ENCODE peak calls at places on chromosomes 5 and 9, in four cellular contexts. R is naive thymus-derived CD4-positive, alpha-beta T cell; I is psoas muscle; L is NT2/D1. S is an unnamed sample.

GRCh38 chr9:93532121-93532520 is 44.3 kb upstream of the PHF2 start:
- DNase-seq in R (no peak), I (no peak), L (no peak), S (no peak)

GRCh38 chr9:8259028-8259427 is 459.4 kb upstream of the DMAC1 start:
- DNase-seq in R (no peak), I (no peak), L (no peak), S (no peak)

GRCh38 chr9:24516463-24516862 is 29.2 kb downstream of the IZUMO3 start:
- DNase-seq in R (no peak), I (no peak), L (no peak), S (no peak)

GRCh38 chr9:134571326-134571871 is 70.2 kb upstream of the COL5A1 start:
- DNase-seq in R (no peak), I (no peak), L (no peak), S (no peak)

GRCh38 chr5:96942911-96943310 is 7.0 kb downstream of the LNPEP start:
- DNase-seq in R (no peak), I (no peak), L (no peak), S (no peak)

GRCh38 chr5:89313044-89313443 is 430.1 kb upstream of the MEF2C start:
- DNase-seq in R (no peak), I (no peak), L (no peak), S (no peak)

GRCh38 chr5:1858436-1858835 is 24.3 kb downstream of the IRX4 start:
- DNase-seq in R (no peak), I (no peak), L (no peak), S (no peak)

GRCh38 chr5:125160787-125161502 is 414.5 kb upstream of the ZNF608 start:
- DNase-seq in R (no peak), I (no peak), L (peak), S (no peak)

GRCh38 chr9:27440888-27441740 is 83.0 kb upstream of the IFNK start:
- DNase-seq in R (no peak), I (no peak), L (no peak), S (no peak)

GRCh38 chr5:88682797-88683496 is 200.0 kb downstream of the MEF2C start:
- DNase-seq in R (no peak), I (no peak), L (no peak), S (no peak)

GRCh38 chr5:143383988-143384387 is 19.5 kb downstream of the NR3C1 start:
- DNase-seq in R (no peak), I (no peak), L (no peak), S (no peak)

GRCh38 chr9:98572054-98572627 is 136.6 kb downstream of the GABBR2 start:
- DNase-seq in R (no peak), I (no peak), L (no peak), S (no peak)

GRCh38 chr5:65391591-65391990 is 90.1 kb downstream of the ADAMTS6 start:
- DNase-seq in R (no peak), I (no peak), L (no peak), S (no peak)

GRCh38 chr5:88925692-88926490 is 42.9 kb upstream of the MEF2C start:
- DNase-seq in R (no peak), I (no peak), L (no peak), S (no peak)

GRCh38 chr5:73135429-73136276 is 15.3 kb downstream of the TMEM171 start:
- DNase-seq in R (no peak), I (no peak), L (peak), S (peak)

GRCh38 chr5:133247881-133248642 is 196.2 kb downstream of the HSPA4 start:
- DNase-seq in R (no peak), I (peak), L (peak), S (no peak)

GRCh38 chr9:7333714-7334113 is 465.9 kb downstream of the DMAC1 start:
- DNase-seq in R (no peak), I (no peak), L (no peak), S (no peak)

GRCh38 chr5:107401470-107402085 is 269.2 kb downstream of the EFNA5 start:
- DNase-seq in R (no peak), I (no peak), L (peak), S (no peak)

GRCh38 chr5:131261483-131261882 is 2.4 kb upstream of the CDC42SE2 start:
- DNase-seq in R (no peak), I (no peak), L (no peak), S (no peak)

GRCh38 chr9:126376311-126376902 is 49.8 kb downstream of the MVB12B start:
- DNase-seq in R (no peak), I (no peak), L (no peak), S (no peak)

GRCh38 chr5:59799668-59800374 is 93.7 kb downstream of the PDE4D start:
- DNase-seq in R (peak), I (no peak), L (no peak), S (peak)

GRCh38 chr5:82991678-82992323 is 85.4 kb downstream of the TMEM167A start:
- DNase-seq in R (no peak), I (no peak), L (no peak), S (no peak)

GRCh38 chr5:39427633-39428032 is 2.9 kb upstream of the DAB2 start:
- DNase-seq in R (no peak), I (no peak), L (no peak), S (no peak)

GRCh38 chr9:26193237-26193636 is 515.0 kb upstream of the TUSC1 start:
- DNase-seq in R (no peak), I (no peak), L (no peak), S (no peak)

GRCh38 chr5:6730807-6731206 is 17.6 kb downstream of the TENT4A start:
- DNase-seq in R (no peak), I (no peak), L (no peak), S (no peak)

GRCh38 chr9:4116091-4116581 is 183.7 kb downstream of the GLIS3 start:
- DNase-seq in R (no peak), I (no peak), L (no peak), S (no peak)

GRCh38 chr5:106966686-106967315 is 703.9 kb downstream of the EFNA5 start:
- DNase-seq in R (no peak), I (no peak), L (no peak), S (no peak)

GRCh38 chr9:112059145-112059979 is 115.7 kb downstream of the SUSD1 start:
- DNase-seq in R (no peak), I (no peak), L (no peak), S (no peak)

GRCh38 chr5:177539411-177539810 is 15.0 kb downstream of the FAM193B start:
- DNase-seq in R (no peak), I (no peak), L (no peak), S (no peak)

GRCh38 chr5:57940236-57940635 is 457.6 kb upstream of the ACTBL2 start:
- DNase-seq in R (no peak), I (no peak), L (no peak), S (no peak)

GRCh38 chr5:64180661-64181343 is 15.2 kb downstream of the RNF180 start:
- DNase-seq in R (no peak), I (no peak), L (no peak), S (no peak)

GRCh38 chr9:4788703-4789102 is 4.0 kb upstream of the RCL1 start:
- DNase-seq in R (no peak), I (no peak), L (no peak), S (no peak)

GRCh38 chr5:157858527-157859226 is at the start of gene CLINT1:
- DNase-seq in R (peak), I (peak), L (peak), S (peak)

GRCh38 chr5:159452480-159453167 is 122.3 kb upstream of the IL12B start:
- DNase-seq in R (no peak), I (no peak), L (no peak), S (no peak)

GRCh38 chr5:150085950-150086715 is at the start of gene CSF1R:
- DNase-seq in R (no peak), I (no peak), L (no peak), S (no peak)

GRCh38 chr9:136614372-136614922 is 48.3 kb upstream of the EGFL7 start:
- DNase-seq in R (no peak), I (no peak), L (no peak), S (no peak)
- H3K4me3 ChIP-seq in R (no peak), I (no peak), L (no peak), S (no peak)

DNA sequence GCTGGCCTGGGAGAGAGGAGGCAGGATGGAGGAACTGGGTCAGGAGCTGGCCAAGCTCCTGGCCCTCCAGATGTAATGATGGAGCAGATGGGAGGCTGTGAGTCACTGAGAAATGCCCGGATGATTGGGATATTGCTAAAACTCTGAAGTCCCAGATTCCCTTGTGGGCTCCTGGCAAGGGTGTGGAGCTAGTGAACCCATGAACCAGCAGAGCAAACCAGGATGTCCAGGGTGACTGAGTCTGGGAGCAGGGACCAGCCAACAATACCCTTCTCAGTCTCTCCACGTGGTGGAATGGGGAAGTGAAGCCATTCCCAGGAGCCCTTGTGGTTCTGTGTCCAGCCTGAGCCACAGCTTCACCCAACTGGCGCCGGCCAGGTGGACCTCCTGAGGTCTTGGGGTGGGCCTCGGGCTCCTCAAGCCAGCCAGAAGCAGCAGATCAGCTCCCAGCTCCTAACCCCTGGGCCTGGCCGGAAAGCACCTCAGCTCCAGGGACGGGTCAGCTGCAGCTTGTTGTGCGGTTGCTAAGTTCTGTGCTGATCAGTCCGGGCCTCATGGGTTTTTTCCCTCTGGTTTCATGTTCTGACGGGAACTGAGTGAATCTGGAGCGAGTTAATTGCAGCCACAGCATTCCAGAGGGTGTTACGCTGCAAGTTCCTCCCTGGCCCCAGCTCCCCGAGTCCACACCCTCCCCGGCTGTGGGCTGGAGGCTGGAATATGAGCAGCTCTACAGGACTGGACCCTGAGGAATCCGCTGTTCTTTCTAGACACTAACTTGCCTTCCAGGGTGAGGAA is 37.6 kb downstream of the DUSP1 start:
- DNase-seq in R (no peak), I (peak), L (no peak), S (no peak)
- H3K4me3 ChIP-seq in R (no peak), I (no peak), L (no peak), S (no peak)

GRCh38 chr9:136133191-136133958 is 14.7 kb upstream of the TMEM250 start:
- DNase-seq in R (no peak), I (no peak), L (no peak), S (no peak)
- H3K4me3 ChIP-seq in R (no peak), I (peak), L (peak), S (no peak)

DNA sequence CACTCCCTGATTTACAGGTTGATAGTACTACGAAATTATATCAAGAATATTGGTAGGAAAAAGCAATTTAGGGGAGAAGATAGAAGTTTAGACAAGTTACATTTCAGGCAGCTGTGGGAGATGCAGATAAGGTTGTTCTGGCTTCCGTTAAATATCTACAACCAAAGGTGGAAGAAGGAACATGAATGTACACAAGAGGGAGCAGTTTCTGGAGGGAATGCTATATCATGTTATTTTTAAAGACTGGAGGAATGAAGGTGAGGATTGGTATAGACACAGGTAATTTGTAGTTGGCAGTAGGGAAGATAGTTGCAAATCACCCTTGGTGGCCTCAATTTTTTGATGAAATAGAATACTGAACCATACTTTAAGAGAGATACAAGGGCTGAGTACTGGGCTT is 187.3 kb upstream of the NMUR2 start:
- DNase-seq in R (no peak), I (no peak), L (no peak), S (no peak)
- H3K4me3 ChIP-seq in R (no peak), I (no peak), L (no peak), S (no peak)

DNA sequence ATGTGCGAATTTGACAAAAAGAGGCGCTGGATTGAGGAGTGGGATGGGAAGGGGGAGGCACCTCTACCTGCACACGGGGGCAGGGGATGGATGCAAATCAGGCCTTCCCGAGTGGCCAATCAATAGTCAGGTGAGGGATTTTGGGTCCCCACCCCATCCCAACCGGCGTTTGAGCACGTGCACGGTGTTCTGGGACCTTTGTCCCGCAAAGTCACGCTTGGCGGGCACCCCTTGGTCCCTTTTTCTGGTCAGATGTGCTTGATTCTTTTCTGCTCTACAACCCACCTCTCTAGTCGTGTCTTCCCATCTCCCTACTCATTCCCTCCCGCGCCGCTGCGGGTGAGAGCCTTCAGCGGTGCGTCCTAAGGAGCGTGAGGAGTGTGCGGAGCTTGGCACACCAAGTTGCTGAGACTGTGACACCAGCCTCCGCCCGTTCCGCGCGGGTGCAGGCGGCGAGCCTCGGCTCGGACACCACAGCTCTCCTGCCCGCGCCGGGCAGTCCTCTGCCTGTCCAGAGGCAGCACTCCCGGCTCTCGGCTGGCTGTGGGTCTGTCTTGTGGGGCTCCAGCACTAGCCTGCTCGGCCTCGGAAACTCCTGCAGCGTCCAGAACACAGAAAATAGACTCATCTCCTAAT is 495 bp upstream of the ADAMTS19 start:
- DNase-seq in R (no peak), I (peak), L (peak), S (no peak)
- H3K4me3 ChIP-seq in R (no peak), I (peak), L (peak), S (peak)

GRCh38 chr9:127580371-127580770 is 31.7 kb upstream of the STXBP1 start:
- DNase-seq in R (no peak), I (no peak), L (no peak), S (no peak)

GRCh38 chr9:127575875-127576778 is 36.0 kb upstream of the STXBP1 start:
- DNase-seq in R (no peak), I (no peak), L (no peak), S (no peak)

GRCh38 chr9:127578952-127579853 is 32.9 kb upstream of the STXBP1 start:
- DNase-seq in R (no peak), I (peak), L (no peak), S (no peak)

GRCh38 chr9:127580879-127581278 is 31.2 kb upstream of the STXBP1 start:
- DNase-seq in R (no peak), I (no peak), L (no peak), S (no peak)

GRCh38 chr9:127578627-127578951 is 33.5 kb upstream of the STXBP1 start:
- DNase-seq in R (no peak), I (no peak), L (no peak), S (no peak)
- H3K4me3 ChIP-seq in R (no peak), I (peak), L (no peak), S (no peak)

GRCh38 chr9:132631280-132631679 is 38.5 kb downstream of the DDX31 start:
- DNase-seq in R (no peak), I (no peak), L (no peak), S (no peak)
- H3K4me3 ChIP-seq in R (no peak), I (no peak), L (no peak), S (no peak)

GRCh38 chr5:14143843-14144585 is 872 bp downstream of the TRIO start:
- DNase-seq in R (peak), I (peak), L (no peak), S (no peak)

GRCh38 chr5:14142202-14142855 is 813 bp upstream of the TRIO start:
- DNase-seq in R (peak), I (no peak), L (no peak), S (no peak)

GRCh38 chr5:14141764-14142163 is 1.4 kb upstream of the TRIO start:
- DNase-seq in R (no peak), I (no peak), L (no peak), S (no peak)

GRCh38 chr5:14143509-14143842 is 334 bp downstream of the TRIO start:
- DNase-seq in R (no peak), I (peak), L (no peak), S (no peak)

GRCh38 chr5:14142856-14143508 is at the start of gene TRIO:
- DNase-seq in R (peak), I (peak), L (peak), S (peak)
- H3K4me3 ChIP-seq in R (peak), I (peak), L (peak), S (peak)